ENCODE peak calls at places on chromosomes 13 and 19, in four cellular contexts. L is GM12878, D is HepG2, E is K562. N is an unnamed sample.

GRCh38 chr19:51571599-51571998 is 516 bp downstream of the ZNF175 start:
- DNase-seq in E (no peak), D (no peak), L (no peak), N (no peak)

GRCh38 chr13:79225487-79226232 is 180.4 kb downstream of the RBM26 start:
- DNase-seq in E (no peak), D (no peak), L (no peak), N (no peak)

GRCh38 chr19:1309977-1310852 is 24.5 kb downstream of the EFNA2 start:
- DNase-seq in D (no peak), E (no peak), L (no peak), N (no peak)

GRCh38 chr13:47903836-47904235 is 97.2 kb downstream of the SUCLA2 start:
- DNase-seq in E (no peak), D (no peak), L (no peak), N (no peak)

GRCh38 chr13:102240110-102240509 is 161.7 kb downstream of the FGF14 start:
- DNase-seq in E (no peak), D (no peak), L (no peak), N (no peak)

GRCh38 chr13:106088094-106088493 is 447.4 kb downstream of the EFNB2 start:
- DNase-seq in L (no peak), D (no peak), E (no peak), N (no peak)

GRCh38 chr13:67515895-67516294 is 285.8 kb upstream of the PCDH9 start:
- DNase-seq in E (no peak), L (no peak), D (no peak), N (no peak)

GRCh38 chr19:5058456-5059190 is 89.7 kb downstream of the KDM4B start:
- DNase-seq in E (no peak), L (no peak), D (no peak), N (no peak)

GRCh38 chr19:55256562-55257460 is 2.0 kb downstream of the PPP6R1 start:
- DNase-seq in D (peak), E (no peak), L (no peak), N (no peak)

GRCh38 chr13:26555413-26555812 is 2.1 kb upstream of the WASF3 start:
- DNase-seq in E (no peak), L (no peak), D (no peak), N (no peak)

GRCh38 chr19:38676023-38676877 is 28.8 kb downstream of the ACTN4 start:
- DNase-seq in L (no peak), E (peak), D (no peak), N (no peak)

GRCh38 chr13:44117351-44117750 is 237.6 kb downstream of the LACC1 start:
- DNase-seq in E (no peak), D (no peak), L (no peak), N (no peak)

GRCh38 chr13:108924154-108924940 is 294.9 kb downstream of the MYO16 start:
- DNase-seq in L (no peak), E (no peak), D (no peak), N (no peak)

GRCh38 chr13:74206061-74206561 is 71.9 kb upstream of the KLF12 start:
- DNase-seq in D (no peak), L (no peak), E (no peak), N (no peak)

GRCh38 chr19:308471-309205 is 17.4 kb upstream of the PLPP2 start:
- DNase-seq in E (no peak), D (no peak), L (no peak), N (no peak)

GRCh38 chr19:2053601-2054389 is 2.8 kb upstream of the MKNK2 start:
- DNase-seq in E (no peak), L (no peak), D (no peak), N (no peak)

GRCh38 chr19:49570997-49571676 is 9.2 kb downstream of the NOSIP start:
- DNase-seq in L (no peak), D (peak), E (no peak), N (no peak)

GRCh38 chr19:53877361-53877766 is 4.6 kb upstream of the PRKCG start:
- DNase-seq in E (no peak), D (no peak), L (no peak), N (no peak)

GRCh38 chr19:48102870-48103751 is 7.5 kb downstream of the PLA2G4C start:
- DNase-seq in E (peak), L (no peak), D (peak), N (peak)

GRCh38 chr13:35260316-35260715 is 216.2 kb downstream of the MAB21L1 start:
- DNase-seq in L (no peak), D (no peak), E (no peak), N (no peak)

GRCh38 chr13:35255241-35255640 is 221.2 kb downstream of the MAB21L1 start:
- DNase-seq in D (no peak), L (no peak), E (no peak), N (no peak)

GRCh38 chr13:35252536-35253205 is 223.8 kb downstream of the MAB21L1 start:
- DNase-seq in L (peak), E (no peak), D (no peak), N (no peak)

GRCh38 chr13:35256459-35257148 is 219.9 kb downstream of the MAB21L1 start:
- DNase-seq in L (no peak), D (no peak), E (no peak), N (no peak)
- TF ChIP-seq ZBTB33 in L (no peak), D (no peak), E (no peak), N (no peak)

DNA sequence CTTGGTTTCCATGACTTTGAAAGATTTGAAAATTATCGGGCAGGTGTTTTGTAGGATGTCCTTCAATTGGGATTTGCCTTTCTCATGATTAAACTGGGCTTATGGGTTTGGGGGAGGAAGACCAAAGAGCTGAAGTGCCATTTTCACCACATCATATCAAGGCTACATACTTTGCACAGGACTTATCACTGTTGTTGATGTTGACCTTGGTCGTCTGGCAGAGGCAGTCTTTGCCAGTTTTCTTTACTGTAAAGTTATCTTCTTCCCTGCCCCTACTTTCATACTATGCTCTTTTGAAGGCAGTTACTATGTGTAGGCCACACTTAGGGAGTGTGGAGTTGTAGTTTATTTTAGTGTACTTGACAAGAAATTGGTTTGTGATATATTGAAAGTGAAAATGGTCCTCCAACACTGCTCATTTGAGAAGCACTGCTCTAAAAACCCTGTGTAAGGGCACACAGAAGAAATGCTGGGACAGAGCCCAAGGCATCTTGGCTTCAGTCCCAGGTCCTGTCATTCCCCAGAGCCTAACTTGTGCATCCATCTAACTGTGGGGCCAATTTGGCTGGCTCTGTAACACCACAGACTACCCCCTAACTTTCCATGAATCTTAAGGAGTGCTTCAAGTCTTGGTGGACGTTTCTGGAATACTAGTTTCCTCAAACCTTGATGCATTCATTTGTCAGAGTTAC is 384.9 kb downstream of the KCNRG start:
- DNase-seq in D (no peak), E (no peak), L (no peak), N (no peak)
- TF ChIP-seq SRF in D (no peak), E (no peak), L (no peak), N (no peak)

GRCh38 chr19:46068345-46069258 is 27.8 kb upstream of the IGFL4 start:
- DNase-seq in D (peak), L (no peak), E (no peak), N (peak)
- TF ChIP-seq ZBTB33 in D (no peak), L (no peak), E (no peak), N (peak)

GRCh38 chr13:22218784-22219183 is 547.9 kb downstream of the FGF9 start:
- DNase-seq in L (no peak), E (no peak), D (no peak), N (no peak)
- TF ChIP-seq SRF in L (no peak), E (no peak), D (no peak), N (no peak)

DNA sequence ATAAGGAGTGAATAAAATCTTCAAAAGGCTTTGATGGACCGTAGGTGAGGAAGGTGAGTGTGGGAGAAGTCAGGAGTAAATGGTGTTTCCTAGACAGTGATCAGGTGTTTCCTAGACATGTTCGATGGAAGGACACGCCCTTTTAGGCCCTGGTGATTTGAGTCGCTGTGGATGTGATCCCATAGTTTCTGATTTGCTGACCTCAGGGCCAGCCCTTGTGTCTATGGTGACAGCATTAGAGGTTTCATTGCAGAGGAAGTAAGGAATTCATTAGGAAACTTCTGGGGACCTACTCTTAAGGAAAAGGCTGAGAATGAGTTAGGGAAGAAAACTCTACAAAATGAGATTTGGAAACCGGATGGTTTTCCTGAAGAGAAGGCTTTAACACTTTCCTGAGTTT is 31.5 kb upstream of the RNF113B start:
- DNase-seq in L (no peak), D (no peak), E (no peak), N (no peak)
- TF ChIP-seq ZBTB33 in L (no peak), D (no peak), E (no peak), N (no peak)

GRCh38 chr13:82206241-82206640 is 1676.0 kb downstream of the SLITRK1 start:
- DNase-seq in E (no peak), D (no peak), L (no peak), N (no peak)
- TF ChIP-seq SRF in E (no peak), D (no peak), L (no peak), N (no peak)

GRCh38 chr19:39995794-39996193 is 1.1 kb upstream of the ZNF546 start:
- DNase-seq in E (no peak), L (no peak), D (no peak), N (no peak)

GRCh38 chr19:39997595-39998216 is 846 bp downstream of the ZNF546 start:
- DNase-seq in E (no peak), L (no peak), D (peak), N (no peak)

GRCh38 chr19:39996811-39997594 is at the start of gene ZNF546:
- DNase-seq in E (peak), D (peak), L (peak), N (peak)

GRCh38 chr19:39996218-39996810 is 546 bp upstream of the ZNF546 start:
- DNase-seq in E (peak), D (peak), L (peak), N (peak)

GRCh38 chr19:39998511-39998910 is 1.7 kb downstream of the ZNF546 start:
- DNase-seq in E (no peak), D (no peak), L (no peak), N (no peak)
- TF ChIP-seq ZBTB33 in E (no peak), D (no peak), L (no peak), N (no peak)

DNA sequence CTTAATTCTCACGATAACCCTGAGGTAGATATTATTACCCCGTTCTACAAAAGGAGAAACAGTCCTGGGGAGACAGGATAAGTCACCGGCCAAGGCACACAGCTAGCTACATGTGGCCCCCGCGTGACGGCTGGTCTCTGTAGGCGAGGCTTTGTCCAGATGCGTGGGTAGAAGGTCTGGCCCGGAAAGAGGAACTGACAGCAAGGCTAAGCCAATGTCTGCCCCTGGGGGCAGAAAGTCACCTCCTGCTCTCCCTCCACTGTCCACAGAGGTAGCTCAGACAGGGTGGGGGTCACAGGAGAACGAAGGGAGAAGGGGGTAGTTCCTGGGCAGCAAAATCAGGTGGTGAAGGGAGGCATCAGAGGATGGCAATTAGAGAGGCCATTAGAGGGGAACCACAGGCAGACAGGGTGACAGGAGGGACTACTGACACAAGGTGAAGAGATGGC is 1.8 kb downstream of the APOC4 start:
- DNase-seq in D (no peak), E (peak), L (no peak), N (no peak)
- TF ChIP-seq SRF in D (no peak), E (peak), L (no peak), N (no peak)

GRCh38 chr13:33610471-33611015 is 207.4 kb upstream of the RFC3 start:
- DNase-seq in E (no peak), D (peak), L (no peak), N (no peak)
- TF ChIP-seq ZBTB33 in E (no peak), D (peak), L (no peak), N (no peak)